ENCODE peak calls at places on chromosomes 7 and 10, in five cellular contexts. N is gastrocnemius medialis, D is fibroblast of lung, X is ovary, F is iPS DF 6.9. O is an unnamed sample. For H3K4me1, the result is how much of the 10 kb centered on the place peaks cover.

GRCh38 chr7:46848944-46849343 is 733.0 kb downstream of the TNS3 start:
- DNase-seq in D (peak), X (no peak), N (no peak), F (no peak), O (no peak)

GRCh38 chr10:88401671-88402347 is 181.3 kb downstream of the RNLS start:
- DNase-seq in N (no peak), X (no peak), F (no peak), D (peak), O (no peak)

GRCh38 chr7:124566576-124566975 is 199.0 kb downstream of the GPR37 start:
- DNase-seq in X (no peak), F (peak), D (peak), N (no peak), O (peak)

GRCh38 chr10:79005126-79005820 is 63.5 kb upstream of the ZMIZ1 start:
- DNase-seq in D (no peak), N (no peak), X (no peak), F (no peak), O (no peak)

GRCh38 chr7:15686209-15686956 is at the start of gene MEOX2:
- DNase-seq in X (peak), F (no peak), N (peak), D (peak), O (no peak)

GRCh38 chr10:35027567-35027966 is 62.6 kb downstream of the CUL2 start:
- DNase-seq in N (no peak), D (peak), F (no peak), X (no peak), O (no peak)

GRCh38 chr7:30226593-30227268 is 57.7 kb upstream of the ZNRF2 start:
- DNase-seq in X (no peak), N (peak), D (no peak), F (peak), O (peak)

GRCh38 chr10:116080553-116080952 is 192.5 kb downstream of the GFRA1 start:
- DNase-seq in D (peak), N (no peak), X (no peak), F (peak), O (no peak)

GRCh38 chr7:115831371-115831770 is 199.2 kb downstream of the TFEC start:
- DNase-seq in N (no peak), X (no peak), F (no peak), D (no peak), O (no peak)

GRCh38 chr7:115676080-115676479 is 354.5 kb downstream of the TFEC start:
- DNase-seq in X (peak), N (no peak), F (no peak), D (peak), O (no peak)

GRCh38 chr10:99393036-99393435 is 37.4 kb downstream of the GOT1 start:
- DNase-seq in F (peak), N (no peak), D (no peak), X (no peak), O (no peak)

GRCh38 chr7:6221340-6222319 is 50.8 kb downstream of the CYTH3 start:
- DNase-seq in X (no peak), F (no peak), N (no peak), D (peak), O (no peak)

GRCh38 chr7:272631-273030 is 17.3 kb upstream of the FOXL3 start:
- DNase-seq in F (no peak), D (no peak), X (no peak), N (no peak), O (no peak)

GRCh38 chr7:106704000-106704840 is 43.3 kb upstream of the CCDC71L start:
- DNase-seq in F (no peak), D (no peak), X (no peak), N (no peak), O (no peak)

GRCh38 chr10:30171601-30172000 is 112.2 kb upstream of the JCAD start:
- DNase-seq in F (no peak), X (no peak), D (no peak), N (no peak), O (no peak)

GRCh38 chr10:12854988-12855387 is 146.5 kb downstream of the CCDC3 start:
- DNase-seq in D (no peak), N (no peak), F (no peak), X (no peak), O (no peak)

GRCh38 chr7:116198748-116199410 is 11.5 kb upstream of the TES start:
- DNase-seq in D (no peak), N (no peak), F (no peak), X (no peak), O (no peak)

GRCh38 chr7:74388880-74389415 is 64.8 kb upstream of the GTF2IRD1 start:
- DNase-seq in D (no peak), F (no peak), N (no peak), X (no peak), O (no peak)
- H3K4me1 ChIP-seq in D (under half), F (under half), N (under half), X (under half), O (under half)

DNA sequence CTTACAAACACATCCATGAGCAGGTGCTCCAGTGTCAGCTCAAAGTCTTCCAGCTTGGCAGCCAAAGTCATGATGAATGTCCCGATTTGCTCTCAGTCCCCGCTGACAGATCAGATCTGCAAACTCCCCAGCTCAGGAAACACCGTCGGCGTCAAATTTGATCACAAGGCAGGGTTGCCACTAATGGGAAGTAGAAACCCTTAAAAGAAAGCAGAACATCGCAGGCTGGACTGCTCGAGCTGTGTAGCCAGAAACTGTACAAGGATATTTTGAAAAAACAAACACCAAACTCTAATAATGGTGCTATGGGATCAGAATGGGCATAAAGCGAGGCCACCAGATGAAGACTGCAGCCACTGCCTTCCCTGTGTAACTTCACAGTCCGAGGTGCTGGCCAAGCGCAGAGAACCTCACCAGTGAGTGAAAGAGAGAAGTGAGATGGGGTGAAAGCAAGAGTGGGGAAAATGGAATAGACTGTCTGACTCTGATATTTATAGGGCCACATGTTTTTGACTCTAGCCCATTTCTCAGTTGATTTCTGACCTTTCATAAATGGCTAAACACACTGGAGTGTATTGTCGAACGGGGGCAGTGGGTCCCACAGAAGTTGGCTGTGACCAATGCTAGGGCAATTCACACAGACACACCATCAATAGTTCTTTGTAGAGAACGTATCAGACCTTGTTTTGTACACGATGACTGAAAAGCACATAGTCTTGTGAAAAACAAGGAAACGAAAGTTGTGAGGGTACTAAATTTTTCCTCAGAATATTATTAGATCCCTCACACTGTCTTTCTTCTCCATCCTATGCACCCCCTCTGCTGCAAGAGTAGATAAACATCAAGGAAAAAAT is 306.1 kb downstream of the FRMD4A start:
- DNase-seq in D (no peak), N (peak), F (no peak), X (no peak), O (no peak)
- H3K27ac ChIP-seq in D (no peak), N (no peak), F (no peak), X (no peak), O (no peak)

DNA sequence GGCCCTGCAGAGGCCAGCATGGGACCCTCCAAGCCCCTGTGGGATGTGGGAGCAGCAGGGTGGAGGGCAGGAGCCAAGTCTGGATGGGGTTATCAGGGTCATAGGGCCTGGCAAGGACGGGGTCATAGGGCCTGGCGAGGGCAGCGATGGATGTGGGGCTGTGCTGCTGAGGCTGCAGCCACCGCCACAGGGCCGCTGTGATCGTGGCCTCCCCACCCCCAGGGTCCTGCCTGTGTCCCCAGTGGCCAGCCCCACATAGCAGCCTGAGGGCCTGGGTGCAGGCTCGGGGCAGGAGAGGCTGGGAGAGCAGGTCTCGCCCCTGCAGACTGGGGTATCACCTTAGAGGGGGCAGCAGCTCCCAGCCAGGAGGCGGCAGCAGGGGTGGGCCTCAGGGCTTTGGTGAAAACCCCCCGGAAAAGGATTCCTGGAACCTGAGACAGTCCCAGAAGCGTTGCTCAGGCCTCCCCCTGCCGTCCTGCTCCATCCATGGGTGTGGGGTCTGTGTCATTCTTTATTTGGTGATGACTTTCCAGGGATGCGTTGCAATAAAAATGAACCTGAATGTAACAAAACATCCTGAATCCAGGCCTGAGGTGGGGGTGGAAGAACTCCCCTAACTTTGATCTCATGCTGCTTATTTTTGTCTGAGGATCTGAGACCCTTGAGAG is 107.3 kb upstream of the SHH start:
- DNase-seq in X (no peak), N (no peak), F (no peak), D (peak), O (no peak)
- H3K4me1 ChIP-seq in X (under half), N (under half), F (under half), D (under half), O (under half)

GRCh38 chr10:104351067-104351681 is 2.5 kb upstream of the CFAP58 start:
- DNase-seq in X (no peak), F (no peak), N (no peak), D (peak), O (no peak)

GRCh38 chr10:104349623-104350142 is 4.0 kb upstream of the CFAP58 start:
- DNase-seq in D (peak), N (no peak), F (no peak), X (no peak), O (no peak)

GRCh38 chr10:104347295-104348045 is 6.2 kb upstream of the CFAP58 start:
- DNase-seq in D (no peak), X (no peak), N (no peak), F (no peak), O (no peak)

GRCh38 chr10:104350146-104350635 is 3.4 kb upstream of the CFAP58 start:
- DNase-seq in F (no peak), D (peak), N (no peak), X (peak), O (no peak)

GRCh38 chr10:104348601-104349000 is 5.0 kb upstream of the CFAP58 start:
- DNase-seq in F (no peak), X (no peak), N (no peak), D (no peak), O (no peak)
- H3K27ac ChIP-seq in F (no peak), X (no peak), N (no peak), D (no peak), O (no peak)